ENCODE peak calls at places on chromosomes 13 and 19, in six cellular contexts. A, C, O, T, Q and I are unnamed samples.

GRCh38 chr19:11345122-11345752 is 831 bp downstream of the TMEM205 start:
- DNase-seq in O (no peak), A (no peak), C (no peak), Q (no peak), T (no peak), I (no peak)

GRCh38 chr19:49643466-49643865 is 1.5 kb downstream of the SCAF1 start:
- DNase-seq in O (no peak), A (no peak), C (no peak), Q (no peak), T (peak), I (no peak)

GRCh38 chr13:39767791-39768564 is 112.5 kb downstream of the COG6 start:
- DNase-seq in O (no peak), C (no peak), A (no peak), T (no peak), Q (no peak), I (no peak)

GRCh38 chr19:40756502-40757110 is 5.6 kb downstream of the SNRPA start:
- DNase-seq in A (no peak), T (no peak), Q (no peak), O (no peak), C (no peak), I (no peak)

GRCh38 chr13:74128171-74128767 is 5.9 kb downstream of the KLF12 start:
- DNase-seq in A (no peak), O (no peak), Q (no peak), C (peak), T (no peak), I (peak)

GRCh38 chr19:17041994-17042393 is 15.4 kb upstream of the CPAMD8 start:
- DNase-seq in O (no peak), T (no peak), C (no peak), A (no peak), Q (no peak), I (peak)

GRCh38 chr13:91704398-91704797 is 306.0 kb downstream of the GPC5 start:
- DNase-seq in T (no peak), C (no peak), Q (no peak), A (no peak), O (no peak), I (no peak)

GRCh38 chr19:32971012-32971595 is 654 bp downstream of the CEP89 start:
- DNase-seq in A (no peak), Q (no peak), T (no peak), C (no peak), O (no peak), I (no peak)

GRCh38 chr13:74158606-74159352 is 24.6 kb upstream of the KLF12 start:
- DNase-seq in Q (no peak), T (no peak), C (no peak), O (no peak), A (no peak), I (no peak)

GRCh38 chr13:25375727-25376358 is 4.1 kb downstream of the ATP8A2 start:
- DNase-seq in T (peak), Q (no peak), C (peak), O (peak), A (peak), I (peak)

GRCh38 chr19:4985551-4985991 is 16.7 kb downstream of the KDM4B start:
- DNase-seq in C (no peak), A (no peak), T (no peak), O (no peak), Q (no peak), I (no peak)

GRCh38 chr19:19445911-19446361 is 40.5 kb downstream of the GATAD2A start:
- DNase-seq in O (no peak), T (no peak), C (no peak), Q (no peak), A (no peak), I (peak)

GRCh38 chr13:112733112-112733511 is 43.3 kb downstream of the ATP11A start:
- DNase-seq in A (no peak), T (no peak), C (no peak), Q (no peak), O (no peak), I (no peak)

DNA sequence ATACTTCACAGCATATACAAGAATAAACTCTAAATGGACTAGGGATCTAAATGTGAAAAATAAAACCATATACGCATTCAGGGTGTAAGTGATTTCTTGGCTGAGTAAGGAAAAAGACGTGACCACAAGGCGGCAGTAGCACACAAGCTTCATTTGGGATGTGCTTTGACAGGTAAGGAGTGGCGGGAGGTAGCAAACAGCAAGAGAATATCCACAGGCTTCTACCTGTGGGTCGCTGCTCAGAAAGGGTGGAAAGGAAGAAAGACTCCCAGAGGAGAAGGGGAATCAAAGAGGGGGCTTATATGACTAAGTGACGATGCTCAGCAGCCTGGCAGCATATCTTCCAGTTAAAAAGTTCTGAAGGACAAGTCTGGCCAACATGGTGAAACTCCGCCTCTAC is 2.5 kb upstream of the ZNF121 start:
- DNase-seq in T (peak), Q (peak), A (peak), C (peak), O (no peak), I (peak)
- TF ChIP-seq BHLHE40 in T (no peak), Q (no peak), A (no peak), C (no peak), O (no peak), I (no peak)

DNA sequence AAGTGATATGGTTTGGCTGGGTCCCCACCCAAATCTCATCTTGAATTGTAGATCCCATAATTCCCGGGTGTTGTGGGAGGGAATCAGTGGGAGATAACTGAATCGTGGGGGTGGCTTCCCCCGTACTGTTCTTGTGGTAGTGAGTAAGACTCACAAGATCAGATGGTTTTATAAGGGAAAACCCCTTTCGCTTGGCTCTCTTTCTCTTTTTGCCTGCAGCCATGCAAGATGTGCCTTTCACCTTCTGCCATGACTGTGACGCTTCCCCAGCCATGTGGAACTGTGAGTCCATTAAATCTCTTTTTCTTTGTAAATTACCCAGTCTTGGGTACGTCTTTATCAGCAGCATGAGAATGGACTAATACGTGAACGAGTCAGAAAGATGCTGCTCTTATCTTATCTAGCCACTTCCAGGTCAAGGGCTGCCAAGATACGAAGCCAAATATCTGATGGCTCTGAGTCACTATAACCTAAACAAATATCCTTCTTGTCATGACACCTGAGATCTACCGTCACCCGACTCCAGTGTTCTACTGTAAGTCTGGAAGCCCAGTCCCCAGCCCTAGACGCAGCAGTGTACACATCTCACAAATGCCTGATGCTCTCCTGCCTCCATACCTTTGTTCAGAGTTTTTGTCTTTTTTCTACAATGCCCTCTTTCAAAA is 45.9 kb downstream of the SLC15A1 start:
- DNase-seq in C (peak), T (no peak), Q (peak), O (peak), A (no peak), I (peak)
- TF ChIP-seq BHLHE40 in C (no peak), T (no peak), Q (no peak), O (no peak), A (no peak), I (no peak)

GRCh38 chr13:37753776-37754175 is 115.8 kb downstream of the TRPC4 start:
- DNase-seq in T (no peak), A (no peak), Q (no peak), O (no peak), C (no peak), I (no peak)

GRCh38 chr13:37755349-37755748 is 114.2 kb downstream of the TRPC4 start:
- DNase-seq in O (no peak), T (no peak), C (no peak), Q (no peak), A (no peak), I (no peak)

GRCh38 chr13:37748913-37749312 is 120.7 kb downstream of the TRPC4 start:
- DNase-seq in Q (no peak), C (no peak), O (no peak), A (no peak), T (no peak), I (no peak)

GRCh38 chr13:37751025-37751424 is 118.5 kb downstream of the TRPC4 start:
- DNase-seq in Q (no peak), A (no peak), T (no peak), C (no peak), O (no peak), I (no peak)

GRCh38 chr13:37752156-37752555 is 117.4 kb downstream of the TRPC4 start:
- DNase-seq in Q (no peak), T (no peak), A (no peak), O (no peak), C (no peak), I (no peak)
- TF ChIP-seq BHLHE40 in Q (no peak), T (no peak), A (no peak), O (no peak), C (no peak), I (no peak)

DNA sequence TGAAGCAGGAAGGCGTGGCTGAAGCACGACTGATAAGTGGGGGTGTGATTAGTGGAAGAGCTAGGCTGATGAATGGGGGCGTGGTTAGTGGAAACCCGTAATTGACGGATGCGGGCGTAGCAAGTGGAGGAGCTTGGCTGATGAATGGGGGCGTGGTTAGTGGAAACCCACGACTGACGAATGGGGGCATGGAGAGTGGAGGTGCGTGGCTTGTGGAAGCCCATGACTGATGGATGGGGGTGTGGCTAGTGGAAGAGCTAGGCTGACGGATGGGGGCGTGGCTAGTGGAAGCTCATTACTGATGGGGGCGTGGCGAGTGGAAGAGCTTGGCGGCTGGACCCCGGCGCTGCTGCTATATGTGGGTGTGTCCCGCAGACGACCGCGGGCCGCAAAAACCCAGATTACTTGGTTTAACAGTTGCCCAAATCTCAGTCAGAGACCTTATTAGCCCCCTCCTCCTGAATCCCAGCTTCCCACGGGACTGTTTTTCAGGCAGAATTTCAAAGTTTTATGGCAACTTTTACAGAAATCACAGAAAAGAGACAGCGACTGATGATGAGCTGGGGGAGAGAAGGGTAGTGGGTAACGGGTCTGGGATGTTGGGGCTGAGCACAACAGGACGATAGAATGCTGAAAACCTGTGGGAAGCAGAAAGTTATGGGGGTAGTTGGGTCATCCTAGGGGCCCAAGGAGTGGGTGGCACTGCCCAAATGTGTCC is 9.0 kb upstream of the MEIS3 start:
- DNase-seq in O (peak), T (peak), Q (peak), C (peak), A (peak), I (peak)
- TF ChIP-seq BHLHE40 in O (no peak), T (no peak), Q (no peak), C (no peak), A (no peak), I (no peak)

GRCh38 chr19:6491802-6492592 is 10.1 kb downstream of the TUBB4A start:
- DNase-seq in Q (no peak), T (no peak), C (no peak), A (no peak), O (no peak), I (no peak)
- TF ChIP-seq BHLHE40 in Q (no peak), T (no peak), C (no peak), A (no peak), O (no peak), I (no peak)

GRCh38 chr19:38142176-38143035 is 81.6 kb downstream of the DPF1 start:
- DNase-seq in A (peak), C (peak), Q (no peak), T (peak), O (peak), I (peak)
- TF ChIP-seq BHLHE40 in A (no peak), C (no peak), Q (no peak), T (no peak), O (no peak), I (no peak)